ENCODE peak calls at places on chromosomes 2 and 18, in ten cellular contexts. One of them, this sample, is unnamed.
A peak's percentile ranks its signal among the peaks of the same experiment; 100 is the strongest.

GRCh38 chr2:170651603-170652002 is 63.5 kb upstream of the SP5 start:
- DNase-seq in body of pancreas: no peak
- DNase-seq in mammary epithelial cell: no peak
- DNase-seq in GM12864: no peak
- DNase-seq in AG04450: no peak
- DNase-seq in pancreas: no peak
- DNase-seq in fibroblast of mammary gland: no peak
- DNase-seq in GM23338: no peak
- DNase-seq in HFF-Myc: no peak
- DNase-seq in GM23248: no peak
- DNase-seq in this sample: no peak

GRCh38 chr2:233349005-233349998 is 5.0 kb upstream of the DGKD start:
- DNase-seq in GM12864: peak; percentile 58
- DNase-seq in GM23248: no peak
- DNase-seq in fibroblast of mammary gland: no peak
- DNase-seq in body of pancreas: no peak
- DNase-seq in AG04450: no peak
- DNase-seq in mammary epithelial cell: no peak
- DNase-seq in HFF-Myc: peak; percentile 17
- DNase-seq in GM23338: no peak
- DNase-seq in pancreas: peak; percentile 33
- DNase-seq in this sample: no peak

GRCh38 chr2:226174390-226174789 is 625.2 kb downstream of the IRS1 start:
- DNase-seq in AG04450: no peak
- DNase-seq in HFF-Myc: no peak
- DNase-seq in GM23338: no peak
- DNase-seq in body of pancreas: no peak
- DNase-seq in GM23248: no peak
- DNase-seq in GM12864: no peak
- DNase-seq in mammary epithelial cell: no peak
- DNase-seq in pancreas: no peak
- DNase-seq in fibroblast of mammary gland: no peak
- DNase-seq in this sample: no peak

GRCh38 chr2:10057231-10058107 is 14.1 kb downstream of the KLF11 start:
- DNase-seq in pancreas: peak; percentile 54
- DNase-seq in HFF-Myc: no peak
- DNase-seq in GM23338: peak; percentile 95
- DNase-seq in AG04450: peak; percentile 62
- DNase-seq in body of pancreas: no peak
- DNase-seq in fibroblast of mammary gland: peak; percentile 80
- DNase-seq in mammary epithelial cell: peak; percentile 83
- DNase-seq in GM12864: no peak
- DNase-seq in GM23248: peak; percentile 90
- DNase-seq in this sample: no peak

GRCh38 chr18:74498712-74499629 is 2.8 kb downstream of the CNDP2 start:
- DNase-seq in body of pancreas: peak; percentile 79
- DNase-seq in AG04450: no peak
- DNase-seq in fibroblast of mammary gland: peak; percentile 10
- DNase-seq in GM23248: peak; percentile 42
- DNase-seq in GM23338: no peak
- DNase-seq in mammary epithelial cell: no peak
- DNase-seq in pancreas: peak; percentile 68
- DNase-seq in GM12864: peak; percentile 61
- DNase-seq in HFF-Myc: no peak
- DNase-seq in this sample: no peak

GRCh38 chr2:126860395-126860794 is 38.3 kb upstream of the TEX51 start:
- DNase-seq in GM12864: no peak
- DNase-seq in body of pancreas: no peak
- DNase-seq in pancreas: no peak
- DNase-seq in fibroblast of mammary gland: no peak
- DNase-seq in GM23338: no peak
- DNase-seq in GM23248: no peak
- DNase-seq in AG04450: no peak
- DNase-seq in HFF-Myc: no peak
- DNase-seq in mammary epithelial cell: no peak
- DNase-seq in this sample: no peak

GRCh38 chr2:122703676-122704075 is 948.2 kb downstream of the TSN start:
- DNase-seq in GM23248: no peak
- DNase-seq in body of pancreas: no peak
- DNase-seq in fibroblast of mammary gland: no peak
- DNase-seq in HFF-Myc: no peak
- DNase-seq in pancreas: no peak
- DNase-seq in GM23338: no peak
- DNase-seq in AG04450: no peak
- DNase-seq in GM12864: no peak
- DNase-seq in mammary epithelial cell: no peak
- DNase-seq in this sample: peak; percentile 1

GRCh38 chr2:71898851-71899681 is 248.6 kb downstream of the CYP26B1 start:
- DNase-seq in body of pancreas: no peak
- DNase-seq in GM23338: no peak
- DNase-seq in fibroblast of mammary gland: no peak
- DNase-seq in mammary epithelial cell: no peak
- DNase-seq in pancreas: no peak
- DNase-seq in GM12864: no peak
- DNase-seq in AG04450: no peak
- DNase-seq in GM23248: no peak
- DNase-seq in HFF-Myc: no peak
- DNase-seq in this sample: no peak

GRCh38 chr2:219023045-219023605 is 18.2 kb downstream of the CFAP65 start:
- DNase-seq in body of pancreas: no peak
- DNase-seq in AG04450: no peak
- DNase-seq in GM12864: no peak
- DNase-seq in GM23338: no peak
- DNase-seq in mammary epithelial cell: no peak
- DNase-seq in HFF-Myc: no peak
- DNase-seq in fibroblast of mammary gland: no peak
- DNase-seq in pancreas: no peak
- DNase-seq in GM23248: no peak
- DNase-seq in this sample: no peak

DNA sequence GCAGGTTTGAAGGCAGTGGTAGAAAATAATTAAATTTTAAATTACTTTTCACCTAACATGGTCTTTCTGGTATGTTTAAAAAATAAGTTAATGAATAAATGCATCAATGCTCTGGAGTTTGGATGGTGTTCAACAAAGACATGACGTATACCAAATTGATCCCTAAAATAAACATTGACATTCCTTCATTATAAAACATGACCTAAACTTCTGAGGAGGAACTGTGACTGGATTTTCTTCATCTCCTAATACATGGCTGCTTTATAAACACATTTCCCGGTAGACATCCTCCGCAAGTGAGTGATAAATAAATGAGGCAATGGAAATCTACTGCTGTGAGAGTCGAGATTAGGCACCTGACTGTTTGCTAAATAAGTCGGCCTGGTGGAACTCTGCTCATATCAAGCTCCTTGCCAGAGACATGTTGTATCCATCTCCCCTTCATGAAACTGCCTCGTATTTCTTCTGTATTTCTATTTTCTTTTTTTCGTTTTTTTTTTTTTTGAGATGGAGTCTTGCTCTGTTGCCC is 362.3 kb downstream of the RNF144A start:
- DNase-seq in AG04450: no peak
- DNase-seq in GM23338: no peak
- DNase-seq in pancreas: peak; percentile 33
- DNase-seq in mammary epithelial cell: no peak
- DNase-seq in HFF-Myc: no peak
- DNase-seq in GM23248: no peak
- DNase-seq in GM12864: no peak
- DNase-seq in fibroblast of mammary gland: no peak
- DNase-seq in body of pancreas: no peak
- DNase-seq in this sample: no peak
- H3K4me3 ChIP-seq in AG04450: no peak overlapping the region
- H3K4me3 ChIP-seq in GM23338: no peak overlapping the region
- H3K4me3 ChIP-seq in pancreas: no peak overlapping the region
- H3K4me3 ChIP-seq in mammary epithelial cell: no peak overlapping the region
- H3K4me3 ChIP-seq in HFF-Myc: no peak overlapping the region
- H3K4me3 ChIP-seq in GM23248: no peak overlapping the region
- H3K4me3 ChIP-seq in GM12864: no peak overlapping the region
- H3K4me3 ChIP-seq in fibroblast of mammary gland: no peak overlapping the region
- H3K4me3 ChIP-seq in body of pancreas: no peak overlapping the region
- H3K4me3 ChIP-seq in this sample: no peak overlapping the region

GRCh38 chr2:64327510-64328414 is 126.2 kb upstream of the LGALSL start:
- DNase-seq in GM23248: peak; percentile 46
- DNase-seq in body of pancreas: no peak
- DNase-seq in GM23338: peak; percentile 50
- DNase-seq in pancreas: no peak
- DNase-seq in fibroblast of mammary gland: peak; percentile 16
- DNase-seq in mammary epithelial cell: no peak
- DNase-seq in GM12864: no peak
- DNase-seq in HFF-Myc: no peak
- DNase-seq in AG04450: no peak
- DNase-seq in this sample: no peak

GRCh38 chr2:64328415-64328722 is 125.6 kb upstream of the LGALSL start:
- DNase-seq in AG04450: no peak
- DNase-seq in GM12864: no peak
- DNase-seq in GM23248: no peak
- DNase-seq in fibroblast of mammary gland: no peak
- DNase-seq in HFF-Myc: no peak
- DNase-seq in body of pancreas: no peak
- DNase-seq in GM23338: no peak
- DNase-seq in mammary epithelial cell: no peak
- DNase-seq in pancreas: no peak
- DNase-seq in this sample: no peak

GRCh38 chr2:64326578-64327050 is 127.3 kb upstream of the LGALSL start:
- DNase-seq in mammary epithelial cell: no peak
- DNase-seq in GM23338: no peak
- DNase-seq in pancreas: no peak
- DNase-seq in AG04450: no peak
- DNase-seq in GM23248: no peak
- DNase-seq in HFF-Myc: no peak
- DNase-seq in fibroblast of mammary gland: no peak
- DNase-seq in body of pancreas: no peak
- DNase-seq in GM12864: no peak
- DNase-seq in this sample: no peak

GRCh38 chr2:64325852-64326577 is 127.9 kb upstream of the LGALSL start:
- DNase-seq in GM23248: no peak
- DNase-seq in mammary epithelial cell: peak; percentile 74
- DNase-seq in fibroblast of mammary gland: no peak
- DNase-seq in GM23338: no peak
- DNase-seq in body of pancreas: no peak
- DNase-seq in HFF-Myc: no peak
- DNase-seq in pancreas: no peak
- DNase-seq in AG04450: no peak
- DNase-seq in GM12864: peak; percentile 92
- DNase-seq in this sample: no peak

GRCh38 chr2:64327129-64327509 is 126.8 kb upstream of the LGALSL start:
- DNase-seq in GM23338: no peak
- DNase-seq in mammary epithelial cell: peak; percentile 19
- DNase-seq in HFF-Myc: no peak
- DNase-seq in body of pancreas: no peak
- DNase-seq in GM23248: no peak
- DNase-seq in pancreas: no peak
- DNase-seq in AG04450: no peak
- DNase-seq in fibroblast of mammary gland: no peak
- DNase-seq in GM12864: no peak
- DNase-seq in this sample: no peak
- H3K4me3 ChIP-seq in GM23338: no peak overlapping the region
- H3K4me3 ChIP-seq in mammary epithelial cell: no peak overlapping the region
- H3K4me3 ChIP-seq in HFF-Myc: no peak overlapping the region
- H3K4me3 ChIP-seq in body of pancreas: no peak overlapping the region
- H3K4me3 ChIP-seq in GM23248: no peak overlapping the region
- H3K4me3 ChIP-seq in pancreas: no peak overlapping the region
- H3K4me3 ChIP-seq in AG04450: no peak overlapping the region
- H3K4me3 ChIP-seq in fibroblast of mammary gland: no peak overlapping the region
- H3K4me3 ChIP-seq in GM12864: no peak overlapping the region
- H3K4me3 ChIP-seq in this sample: no peak overlapping the region

DNA sequence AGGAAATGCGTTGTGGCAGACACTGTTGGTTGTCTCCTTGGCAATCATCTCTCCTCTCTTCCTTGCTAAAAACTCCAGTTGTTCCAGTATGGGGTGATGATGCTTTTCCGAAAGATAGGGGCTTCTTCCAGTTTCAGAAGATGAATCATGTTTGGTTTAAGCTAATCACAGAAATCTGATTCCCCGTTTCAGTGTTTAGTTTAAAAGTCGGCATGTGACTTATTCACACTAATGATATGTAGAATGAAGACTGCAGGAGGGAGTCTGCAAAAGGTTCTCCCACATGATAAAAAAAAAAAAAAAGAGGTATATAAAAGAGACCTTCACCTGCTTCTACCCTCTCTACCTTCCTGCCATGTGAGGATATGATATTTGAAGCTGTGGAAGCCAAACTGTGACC is 239.0 kb upstream of the SIX2 start:
- DNase-seq in body of pancreas: no peak
- DNase-seq in GM12864: no peak
- DNase-seq in pancreas: no peak
- DNase-seq in GM23248: no peak
- DNase-seq in AG04450: no peak
- DNase-seq in HFF-Myc: no peak
- DNase-seq in GM23338: no peak
- DNase-seq in mammary epithelial cell: no peak
- DNase-seq in fibroblast of mammary gland: no peak
- DNase-seq in this sample: no peak
- H3K4me3 ChIP-seq in body of pancreas: no peak overlapping the region
- H3K4me3 ChIP-seq in GM12864: no peak overlapping the region
- H3K4me3 ChIP-seq in pancreas: no peak overlapping the region
- H3K4me3 ChIP-seq in GM23248: no peak overlapping the region
- H3K4me3 ChIP-seq in AG04450: no peak overlapping the region
- H3K4me3 ChIP-seq in HFF-Myc: no peak overlapping the region
- H3K4me3 ChIP-seq in GM23338: no peak overlapping the region
- H3K4me3 ChIP-seq in mammary epithelial cell: no peak overlapping the region
- H3K4me3 ChIP-seq in fibroblast of mammary gland: no peak overlapping the region
- H3K4me3 ChIP-seq in this sample: no peak overlapping the region

DNA sequence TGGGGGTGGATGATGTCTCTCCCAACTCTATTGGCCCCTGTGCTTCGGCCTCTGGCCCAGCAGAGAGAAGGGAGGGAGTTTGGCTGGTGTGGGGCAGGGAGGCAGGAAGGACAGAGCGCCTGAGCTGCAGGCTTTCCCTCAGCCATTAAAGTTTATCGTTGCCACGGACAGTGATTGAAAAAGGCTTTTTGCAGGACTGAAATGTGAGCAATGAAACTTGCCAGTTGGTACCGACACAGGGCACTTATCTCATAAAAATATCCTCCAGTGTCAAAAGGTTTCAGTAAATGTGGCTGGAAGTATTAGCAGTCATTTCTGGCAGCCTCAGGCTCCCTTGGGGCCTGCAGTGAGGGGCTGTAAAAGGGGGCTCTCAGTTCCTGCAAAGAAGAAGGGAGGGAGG is 169.2 kb downstream of the GLI2 start:
- DNase-seq in mammary epithelial cell: no peak
- DNase-seq in pancreas: no peak
- DNase-seq in HFF-Myc: no peak
- DNase-seq in GM23338: no peak
- DNase-seq in GM12864: no peak
- DNase-seq in fibroblast of mammary gland: no peak
- DNase-seq in GM23248: no peak
- DNase-seq in body of pancreas: no peak
- DNase-seq in AG04450: no peak
- DNase-seq in this sample: no peak
- H3K4me3 ChIP-seq in mammary epithelial cell: no peak overlapping the region
- H3K4me3 ChIP-seq in pancreas: no peak overlapping the region
- H3K4me3 ChIP-seq in HFF-Myc: no peak overlapping the region
- H3K4me3 ChIP-seq in GM23338: no peak overlapping the region
- H3K4me3 ChIP-seq in GM12864: no peak overlapping the region
- H3K4me3 ChIP-seq in fibroblast of mammary gland: no peak overlapping the region
- H3K4me3 ChIP-seq in GM23248: no peak overlapping the region
- H3K4me3 ChIP-seq in body of pancreas: no peak overlapping the region
- H3K4me3 ChIP-seq in AG04450: no peak overlapping the region
- H3K4me3 ChIP-seq in this sample: no peak overlapping the region

This sample was measured in kidney epithelial cell.